ENCODE peak calls at places on chromosomes 2 and 18, in ten cellular contexts. J is tibial nerve, E is tibial artery, K is hepatocyte, U is Peyer's patch, O is right cardiac atrium, H is ovary, G is heart right ventricle, P is H9, C is body of pancreas. X is an unnamed sample. For H3K4me1, the result is how much of the 10 kb centered on the place peaks cover.

GRCh38 chr2:177731384-177731783 is 338.8 kb downstream of the AGPS start:
- DNase-seq in J (no peak), K (no peak), H (no peak), O (no peak), P (peak), C (no peak), U (no peak), G (no peak), E (no peak), X (no peak)

GRCh38 chr2:172239944-172240590 is 137.4 kb upstream of the DLX2 start:
- DNase-seq in G (no peak), U (no peak), P (no peak), E (no peak), J (no peak), O (no peak), C (no peak), K (no peak), H (no peak), X (no peak)

GRCh38 chr2:144554811-144555210 is 34.9 kb upstream of the ZEB2 start:
- DNase-seq in K (no peak), O (no peak), U (no peak), J (no peak), C (no peak), G (no peak), H (no peak), E (no peak), P (no peak), X (no peak)

GRCh38 chr2:20182241-20182931 is 42.5 kb downstream of the SDC1 start:
- DNase-seq in P (no peak), C (peak), G (no peak), J (no peak), U (no peak), K (no peak), O (peak), E (no peak), H (peak), X (no peak)

GRCh38 chr2:148534416-148535205 is 109.9 kb upstream of the EPC2 start:
- DNase-seq in E (no peak), H (no peak), C (no peak), P (no peak), K (peak), U (no peak), O (peak), J (peak), G (no peak), X (no peak)

GRCh38 chr2:16189019-16189850 is 248.9 kb downstream of the MYCN start:
- DNase-seq in J (no peak), C (no peak), O (no peak), K (no peak), P (no peak), G (no peak), E (no peak), U (no peak), H (no peak), X (no peak)

GRCh38 chr2:136235451-136236418 is 117.8 kb upstream of the CXCR4 start:
- DNase-seq in U (no peak), C (no peak), P (no peak), H (no peak), O (peak), G (peak), K (no peak), J (no peak), E (no peak), X (no peak)

GRCh38 chr2:15829091-15829801 is 111.1 kb upstream of the MYCN start:
- DNase-seq in C (no peak), K (no peak), P (no peak), H (no peak), J (no peak), O (no peak), U (no peak), E (no peak), G (no peak), X (no peak)

GRCh38 chr18:48803518-48803917 is 147.2 kb downstream of the SMAD7 start:
- DNase-seq in C (no peak), E (peak), H (no peak), U (peak), K (no peak), J (no peak), G (no peak), O (no peak), P (peak), X (no peak)

GRCh38 chr18:832085-832681 is 20.1 kb upstream of the YES1 start:
- DNase-seq in K (peak), C (peak), O (peak), H (peak), J (no peak), P (peak), G (no peak), E (no peak), U (peak), X (no peak)

GRCh38 chr2:32702303-32703064 is 74.6 kb downstream of the TTC27 start:
- DNase-seq in U (no peak), C (no peak), G (no peak), H (no peak), J (no peak), O (no peak), P (no peak), E (no peak), K (no peak), X (no peak)

GRCh38 chr2:237695201-237695780 is 67.9 kb downstream of the LRRFIP1 start:
- DNase-seq in J (no peak), P (peak), U (peak), H (no peak), C (no peak), K (peak), O (no peak), E (no peak), G (no peak), X (no peak)

GRCh38 chr2:72915076-72915906 is 2.0 kb upstream of the EMX1 start:
- DNase-seq in H (no peak), P (peak), E (peak), U (peak), J (no peak), K (peak), O (no peak), C (no peak), G (no peak), X (no peak)

GRCh38 chr2:114598329-114598728 is 155.9 kb downstream of the DPP10 start:
- DNase-seq in E (no peak), H (no peak), C (no peak), P (no peak), U (no peak), O (no peak), K (no peak), G (no peak), J (no peak), X (no peak)

GRCh38 chr2:168136392-168136977 is 110.9 kb downstream of the STK39 start:
- DNase-seq in K (no peak), J (no peak), E (no peak), H (no peak), G (no peak), C (no peak), P (no peak), O (no peak), U (no peak), X (no peak)

GRCh38 chr2:212424090-212424489 is 114.5 kb downstream of the ERBB4 start:
- DNase-seq in H (no peak), O (no peak), C (no peak), G (no peak), E (no peak), P (no peak), K (no peak), U (no peak), J (no peak), X (no peak)

GRCh38 chr2:187313831-187314230 is 134.2 kb downstream of the CALCRL start:
- DNase-seq in C (no peak), K (no peak), H (no peak), J (no peak), E (no peak), U (no peak), G (no peak), P (no peak), O (no peak), X (no peak)

GRCh38 chr2:168217920-168218319 is 29.5 kb downstream of the STK39 start:
- DNase-seq in P (no peak), O (no peak), U (no peak), J (no peak), K (no peak), G (no peak), H (no peak), C (no peak), E (no peak), X (no peak)

GRCh38 chr2:45273412-45274189 is 264.3 kb upstream of the SIX2 start:
- DNase-seq in H (no peak), G (no peak), U (no peak), E (no peak), C (peak), J (no peak), O (no peak), K (peak), P (no peak), X (no peak)

GRCh38 chr2:168494190-168494711 is 38.2 kb downstream of the CERS6 start:
- DNase-seq in E (no peak), P (peak), O (no peak), U (peak), G (no peak), J (no peak), H (no peak), K (peak), C (no peak), X (no peak)

GRCh38 chr2:24912523-24912922 is 7.5 kb downstream of the ADCY3 start:
- DNase-seq in K (no peak), U (peak), E (no peak), H (no peak), P (no peak), C (no peak), O (no peak), J (no peak), G (no peak), X (no peak)

GRCh38 chr18:44246001-44246400 is 434.7 kb upstream of the SETBP1 start:
- DNase-seq in U (no peak), J (no peak), E (no peak), C (no peak), G (no peak), K (peak), H (no peak), P (no peak), O (no peak), X (no peak)

GRCh38 chr2:238287702-238288649 is at the start of gene PER2:
- DNase-seq in O (peak), C (peak), K (peak), J (peak), H (peak), U (peak), P (peak), E (peak), G (peak), X (peak)

GRCh38 chr2:139296672-139297209 is 516.6 kb upstream of the NXPH2 start:
- DNase-seq in O (no peak), K (no peak), G (no peak), P (no peak), U (no peak), C (no peak), H (no peak), J (no peak), E (no peak), X (no peak)

GRCh38 chr2:160891353-160891740 is 268.9 kb upstream of the TANK start:
- DNase-seq in E (no peak), G (no peak), J (no peak), U (no peak), P (no peak), H (no peak), K (peak), C (no peak), O (no peak), X (no peak)

GRCh38 chr2:112813043-112813966 is 23.3 kb downstream of the IL1B start:
- DNase-seq in J (no peak), G (no peak), O (no peak), C (peak), U (no peak), K (no peak), P (no peak), H (no peak), E (no peak), X (no peak)

GRCh38 chr18:79737426-79737825 is 57.8 kb downstream of the CTDP1 start:
- DNase-seq in O (no peak), C (no peak), K (no peak), G (no peak), H (no peak), J (no peak), P (no peak), E (peak), U (no peak), X (no peak)

GRCh38 chr2:60530228-60530627 is 23.2 kb downstream of the BCL11A start:
- DNase-seq in U (peak), G (no peak), H (no peak), P (no peak), K (peak), J (no peak), O (no peak), C (peak), E (no peak), X (no peak)

GRCh38 chr18:10270160-10270571 is 184.3 kb upstream of the APCDD1 start:
- DNase-seq in H (peak), P (no peak), U (no peak), O (peak), J (peak), K (no peak), E (peak), C (peak), G (peak), X (no peak)

GRCh38 chr2:199838399-199838798 is 12.6 kb downstream of the FTCDNL1 start:
- DNase-seq in U (no peak), G (no peak), E (no peak), C (no peak), P (no peak), O (no peak), H (no peak), K (no peak), J (no peak), X (no peak)

DNA sequence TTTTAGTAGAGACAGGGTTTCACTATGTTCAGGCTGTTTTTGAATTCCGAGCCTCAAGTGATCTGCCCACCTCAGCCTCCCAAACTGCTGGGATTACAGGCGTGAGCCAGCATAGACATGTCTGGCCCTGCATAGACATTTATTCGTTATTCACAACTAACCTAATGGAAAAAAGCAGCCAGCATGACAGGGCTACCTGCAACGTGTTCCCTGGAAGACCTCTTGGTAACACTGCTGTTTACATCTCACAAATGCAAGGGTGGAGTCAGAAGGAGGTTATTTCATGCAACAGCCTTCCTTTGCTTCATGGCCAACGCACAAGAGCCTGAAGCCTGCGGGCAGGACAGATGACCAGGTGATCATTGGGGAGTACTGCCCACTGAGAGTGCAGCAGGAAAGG is 9.2 kb downstream of the SERPINE2 start:
- DNase-seq in J (no peak), C (no peak), G (no peak), H (no peak), E (no peak), P (no peak), O (no peak), U (no peak), K (no peak), X (no peak)
- H3K4me1 ChIP-seq in J (under half), C (under half), G (under half), H (under half), E (under half), P (under half), O (under half), U (under half), K (under half), X (under half)

DNA sequence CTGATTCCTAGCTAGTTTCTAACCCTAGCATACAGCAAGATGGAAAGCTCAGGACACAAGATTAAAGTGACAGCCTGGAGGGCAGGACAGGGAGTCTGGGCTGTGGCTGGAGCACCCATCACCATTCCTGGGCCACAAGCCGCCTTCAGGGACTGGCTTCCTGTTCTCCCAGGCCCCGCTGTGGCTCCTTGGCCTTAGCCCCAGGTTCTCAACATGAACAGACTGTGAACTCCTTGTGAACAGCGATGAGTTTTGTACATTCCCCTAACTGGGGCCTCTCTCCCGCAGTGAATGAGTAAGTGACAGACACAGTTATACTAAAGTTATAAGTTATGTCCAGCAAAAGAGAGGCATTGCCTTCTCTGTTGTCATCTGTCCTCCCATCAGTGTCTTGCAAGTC is 35.9 kb upstream of the SLC14A1 start:
- DNase-seq in P (no peak), J (no peak), U (no peak), G (no peak), O (no peak), H (no peak), C (no peak), K (no peak), E (no peak), X (no peak)
- H3K4me1 ChIP-seq in P (under half), J (under half), U (under half), G (under half), O (under half), H (under half), C (under half), K (under half), E (under half), X (half or more)

GRCh38 chr2:30267576-30267975 is 36.2 kb downstream of the LBH start:
- DNase-seq in O (no peak), P (no peak), G (no peak), E (no peak), U (no peak), H (no peak), J (no peak), K (no peak), C (no peak), X (no peak)

GRCh38 chr2:30266705-30267104 is 35.4 kb downstream of the LBH start:
- DNase-seq in P (no peak), E (no peak), H (no peak), U (no peak), K (no peak), J (no peak), O (no peak), G (no peak), C (no peak), X (no peak)

GRCh38 chr2:30269771-30270145 is 38.4 kb downstream of the LBH start:
- DNase-seq in K (no peak), P (no peak), E (no peak), J (no peak), G (no peak), U (no peak), C (no peak), O (no peak), H (no peak), X (no peak)

GRCh38 chr2:30267161-30267568 is 35.8 kb downstream of the LBH start:
- DNase-seq in J (no peak), H (no peak), E (no peak), U (peak), P (peak), K (no peak), C (no peak), O (no peak), G (no peak), X (no peak)

DNA sequence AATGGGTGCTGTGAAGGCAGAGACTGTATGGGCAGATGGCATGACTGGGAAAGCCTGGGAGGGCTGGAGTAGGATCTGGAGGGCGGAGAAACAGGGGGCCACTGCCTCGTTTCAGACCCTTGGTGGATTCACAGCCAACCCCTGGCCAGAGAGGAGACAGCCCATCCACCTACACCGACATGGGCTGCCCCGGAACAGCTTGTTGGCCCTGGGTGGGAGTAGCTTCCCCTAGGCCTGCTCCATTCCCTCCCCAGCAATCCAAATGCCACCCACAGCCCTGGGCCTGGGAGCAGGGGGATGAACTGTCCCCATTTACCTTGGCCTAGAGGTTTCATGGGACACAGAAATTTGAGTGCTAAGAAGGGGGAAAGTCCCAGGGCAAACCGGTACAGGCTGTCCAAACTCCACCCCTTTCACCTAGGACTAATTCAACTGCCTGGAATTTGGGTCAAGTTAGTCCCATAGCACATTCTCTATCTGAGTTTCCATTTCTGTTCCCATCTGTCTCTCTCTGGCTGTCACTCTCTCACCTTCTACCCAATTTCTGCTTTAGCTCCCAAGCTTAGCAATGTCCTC is 37.0 kb downstream of the LBH start:
- DNase-seq in O (no peak), G (no peak), K (no peak), U (no peak), H (no peak), P (no peak), C (no peak), E (no peak), J (no peak), X (no peak)
- H3K4me1 ChIP-seq in O (under half), G (under half), K (under half), U (under half), H (under half), P (under half), C (under half), E (under half), J (under half), X (half or more)

GRCh38 chr2:102424754-102425153 is 1.8 kb downstream of the IL18RAP start:
- DNase-seq in O (no peak), U (no peak), K (no peak), E (no peak), J (no peak), C (no peak), P (no peak), G (no peak), H (no peak), X (no peak)
- H3K4me1 ChIP-seq in O (under half), U (under half), K (under half), E (under half), J (under half), C (under half), P (under half), G (under half), H (under half), X (under half)

GRCh38 chr2:10226032-10226724 is 76.5 kb upstream of the HPCAL1 start:
- DNase-seq in U (peak), J (peak), C (no peak), O (no peak), H (no peak), P (no peak), K (no peak), E (peak), G (no peak), X (no peak)
- H3K4me1 ChIP-seq in U (under half), J (under half), C (under half), O (under half), H (under half), P (under half), K (under half), E (under half), G (under half), X (under half)

GRCh38 chr2:203535078-203535783 is at the start of gene RAPH1:
- DNase-seq in U (peak), J (peak), O (peak), K (peak), C (peak), H (peak), G (peak), P (peak), E (peak), X (peak)
- H3K4me1 ChIP-seq in U (under half), J (under half), O (under half), K (under half), C (under half), H (under half), G (under half), P (under half), E (under half), X (under half)

X was measured in CD8-positive, alpha-beta T cell.